ENCODE peak calls at places on chromosomes 5 and 9, in five cellular contexts. H, C, T, U and K are unnamed samples.
A peak's percentile ranks its signal among the peaks of the same experiment; 100 is the strongest.

GRCh38 chr9:14412778-14413177 is 98.8 kb upstream of the NFIB start:
- DNase-seq in H (no peak), C (no peak), T (no peak), U (no peak), K (no peak)

GRCh38 chr9:87581513-87581912 is 83.8 kb downstream of the DAPK1 start:
- DNase-seq in H (no peak), C (no peak), T (peak; percentile 55), U (no peak), K (no peak)

GRCh38 chr9:90890146-90890545 is 88.5 kb downstream of the SYK start:
- DNase-seq in H (peak; percentile 10), C (peak; percentile 42), T (no peak), U (no peak), K (no peak)

GRCh38 chr9:131333771-131334567 is 44.4 kb downstream of the PLPP7 start:
- DNase-seq in H (no peak), C (no peak), T (no peak), U (no peak), K (no peak)

GRCh38 chr5:45568813-45569212 is 127.4 kb downstream of the HCN1 start:
- DNase-seq in H (no peak), C (no peak), T (no peak), U (no peak), K (no peak)

GRCh38 chr5:68770566-68770965 is 323.2 kb upstream of the SLC30A5 start:
- DNase-seq in H (no peak), C (peak; percentile 31), T (no peak), U (no peak), K (no peak)

GRCh38 chr9:93091056-93091452 is 5.0 kb upstream of the CARD19 start:
- DNase-seq in H (no peak), C (no peak), T (no peak), U (no peak), K (no peak)

GRCh38 chr9:109708507-109708945 is 71.5 kb upstream of the PALM2AKAP2 start:
- DNase-seq in H (no peak), C (no peak), T (peak; percentile 41), U (no peak), K (no peak)

GRCh38 chr5:93875693-93876092 is 134.3 kb upstream of the POU5F2 start:
- DNase-seq in H (no peak), C (no peak), T (no peak), U (no peak), K (no peak)

GRCh38 chr9:121754655-121755436 is 103.4 kb downstream of the DAB2IP start:
- DNase-seq in H (no peak), C (no peak), T (no peak), U (no peak), K (no peak)
- H3K27ac ChIP-seq in H (no peak overlapping the region), C (no peak overlapping the region), T (no peak overlapping the region), U (no peak overlapping the region), K (no peak overlapping the region)

DNA sequence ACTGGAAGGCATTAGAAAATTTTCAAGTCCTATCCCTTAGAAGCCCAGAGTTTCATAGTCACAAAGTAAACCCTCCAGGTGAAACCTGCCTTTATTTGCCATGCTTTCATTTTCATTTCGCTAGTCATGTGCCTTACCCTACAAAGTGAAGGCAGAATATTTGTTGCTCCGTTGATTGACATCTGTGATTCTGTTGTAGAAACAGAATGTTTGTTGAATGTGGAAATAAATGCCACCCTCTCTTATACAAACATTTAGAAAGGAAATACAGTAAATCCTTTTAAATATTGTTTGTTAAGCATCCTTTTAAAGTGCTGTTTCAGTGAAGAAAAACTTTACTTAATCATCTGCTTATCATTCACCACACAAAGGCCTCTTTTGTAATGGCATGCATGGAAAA is 34.4 kb upstream of the CAST start:
- DNase-seq in H (peak; percentile 54), C (no peak), T (no peak), U (peak; percentile 72), K (peak; percentile 31)
- H3K27ac ChIP-seq in H (no peak overlapping the region), C (no peak overlapping the region), T (no peak overlapping the region), U (no peak overlapping the region), K (no peak overlapping the region)

GRCh38 chr5:134561871-134562296 is 36.4 kb downstream of the JADE2 start:
- DNase-seq in H (peak; percentile 8), C (peak; percentile 69), T (peak; percentile 85), U (no peak), K (peak; percentile 69)
- H3K27ac ChIP-seq in H (no peak overlapping the region), C (no peak overlapping the region), T (no peak overlapping the region), U (no peak overlapping the region), K (no peak overlapping the region)

DNA sequence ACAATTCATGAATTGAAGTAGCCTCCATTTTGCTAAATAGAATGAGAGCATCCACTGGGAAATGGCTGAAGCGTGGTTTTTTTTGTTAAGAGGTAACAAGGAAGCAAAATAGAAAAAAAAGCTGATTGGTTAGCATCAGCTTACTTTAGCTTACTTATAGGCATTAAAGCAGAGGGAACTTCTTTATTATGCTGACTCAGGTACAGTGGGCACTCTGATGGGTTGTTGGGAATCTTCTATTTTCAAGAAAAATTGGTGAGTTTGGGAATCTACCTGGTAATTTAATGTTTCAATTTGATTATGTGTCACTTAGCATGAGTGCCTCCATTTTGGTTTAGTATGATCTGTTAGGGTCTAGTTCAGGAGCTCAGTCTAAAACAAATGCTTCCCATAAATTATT is 289.6 kb downstream of the ANXA1 start:
- DNase-seq in H (no peak), C (no peak), T (no peak), U (no peak), K (no peak)
- H3K27ac ChIP-seq in H (no peak overlapping the region), C (no peak overlapping the region), T (no peak overlapping the region), U (no peak overlapping the region), K (no peak overlapping the region)

DNA sequence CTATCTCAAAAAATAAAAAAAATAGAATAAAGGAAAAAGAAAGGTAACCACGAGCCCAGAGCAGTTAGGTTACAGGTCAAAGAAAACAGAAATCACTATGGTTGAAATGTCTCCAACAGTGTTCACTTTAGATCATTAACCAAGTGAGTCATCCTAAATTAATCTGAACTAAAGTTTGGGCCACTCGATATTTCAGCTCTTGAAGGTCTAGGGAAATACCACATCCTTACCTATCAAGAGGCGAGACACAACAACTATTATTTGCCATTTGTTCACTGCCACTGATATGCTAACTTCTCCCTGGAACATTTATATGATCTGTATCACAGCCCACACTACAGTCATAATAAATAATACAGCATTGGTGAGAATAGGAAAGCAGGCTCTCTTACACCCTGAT is 111.3 kb upstream of the NR5A1 start:
- DNase-seq in H (no peak), C (no peak), T (peak; percentile 75), U (no peak), K (no peak)
- H3K27ac ChIP-seq in H (no peak overlapping the region), C (peak overlapping the region; percentile 59), T (no peak overlapping the region), U (no peak overlapping the region), K (no peak overlapping the region)

DNA sequence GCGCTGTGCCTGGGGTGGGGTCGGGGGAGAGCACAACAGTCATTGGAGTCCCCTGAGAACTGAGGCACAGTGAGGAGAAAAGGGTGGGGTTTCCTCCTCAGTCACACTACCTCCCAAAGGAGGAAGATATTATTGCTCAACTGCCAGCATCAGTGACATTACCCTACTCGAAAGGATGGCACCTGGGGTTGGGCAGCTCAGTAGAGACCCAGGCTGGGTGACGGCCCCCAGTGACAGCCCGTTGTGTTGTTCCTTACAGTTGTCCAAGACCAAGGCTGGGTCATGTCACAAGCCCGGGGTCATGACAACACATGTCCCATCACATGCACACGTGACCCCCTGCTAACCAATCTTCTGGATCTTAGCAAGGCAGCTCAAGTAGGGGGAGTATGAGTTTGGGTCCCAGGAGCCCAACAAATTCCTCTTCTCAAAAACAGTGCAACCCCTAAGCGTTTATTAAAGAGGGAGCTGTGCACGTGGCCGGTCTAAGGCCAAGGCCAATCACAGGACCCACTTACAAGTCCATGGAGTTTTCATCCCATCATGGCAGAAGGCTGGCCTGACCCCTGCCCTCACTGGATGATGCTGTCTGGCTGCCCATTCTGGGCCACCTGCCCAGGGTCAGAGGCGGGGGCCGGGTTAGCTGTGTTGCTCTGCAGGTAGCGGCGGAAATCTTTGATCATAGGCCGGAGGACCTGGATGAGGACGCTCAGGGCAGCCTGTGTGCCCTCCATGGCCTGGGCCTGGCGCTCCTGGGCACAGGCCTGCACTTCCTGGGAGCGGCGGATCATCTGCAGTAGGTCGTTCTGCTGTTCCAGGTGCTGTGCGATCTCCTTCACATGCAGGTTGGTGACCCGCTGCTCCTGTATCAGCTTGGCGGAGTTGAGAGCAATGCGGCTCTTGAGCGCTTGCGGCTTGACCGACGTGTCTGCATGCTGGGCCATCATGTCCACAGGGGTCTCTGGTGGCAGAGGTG is 4.0 kb downstream of the NAIF1 start:
- DNase-seq in H (no peak), C (no peak), T (no peak), U (no peak), K (no peak)
- H3K27ac ChIP-seq in H (no peak overlapping the region), C (no peak overlapping the region), T (no peak overlapping the region), U (no peak overlapping the region), K (no peak overlapping the region)

GRCh38 chr5:168885324-168886120 is 306.4 kb upstream of the PANK3 start:
- DNase-seq in H (no peak), C (peak; percentile 67), T (no peak), U (no peak), K (no peak)
- H3K27ac ChIP-seq in H (no peak overlapping the region), C (no peak overlapping the region), T (no peak overlapping the region), U (no peak overlapping the region), K (no peak overlapping the region)